ENCODE peak calls at places on chromosomes 6 and 20, in five cellular contexts. One of them, this sample, is unnamed.

GRCh38 chr6:14747881-14748520 is 497.9 kb upstream of the JARID2 start:
- DNase-seq in GM23338: no peak
- DNase-seq in heart right ventricle: no peak
- DNase-seq in CD8-positive, alpha-beta T cell: no peak
- DNase-seq in ascending aorta: no peak
- DNase-seq in this sample: no peak

GRCh38 chr6:159056432-159056831 is 11.6 kb upstream of the TAGAP start:
- DNase-seq in GM23338: no peak
- DNase-seq in heart right ventricle: no peak
- DNase-seq in CD8-positive, alpha-beta T cell: no peak
- DNase-seq in ascending aorta: no peak
- DNase-seq in this sample: no peak

GRCh38 chr20:18032977-18033892 is 24.5 kb downstream of the OVOL2 start:
- DNase-seq in GM23338: peak
- DNase-seq in heart right ventricle: no peak
- DNase-seq in CD8-positive, alpha-beta T cell: no peak
- DNase-seq in ascending aorta: no peak
- DNase-seq in this sample: no peak

GRCh38 chr6:46465294-46466165 is 25.7 kb downstream of the RCAN2 start:
- DNase-seq in GM23338: no peak
- DNase-seq in heart right ventricle: no peak
- DNase-seq in CD8-positive, alpha-beta T cell: no peak
- DNase-seq in ascending aorta: no peak
- DNase-seq in this sample: no peak

GRCh38 chr20:64105846-64106434 is 1.4 kb downstream of the NPBWR2 start:
- DNase-seq in GM23338: peak
- DNase-seq in heart right ventricle: no peak
- DNase-seq in CD8-positive, alpha-beta T cell: no peak
- DNase-seq in ascending aorta: peak
- DNase-seq in this sample: no peak

GRCh38 chr6:74656442-74656841 is 549.4 kb downstream of the COL12A1 start:
- DNase-seq in GM23338: no peak
- DNase-seq in heart right ventricle: no peak
- DNase-seq in CD8-positive, alpha-beta T cell: no peak
- DNase-seq in ascending aorta: no peak
- DNase-seq in this sample: no peak

GRCh38 chr6:119379809-119380208 is 30.2 kb upstream of the MAN1A1 start:
- DNase-seq in GM23338: no peak
- DNase-seq in heart right ventricle: no peak
- DNase-seq in CD8-positive, alpha-beta T cell: no peak
- DNase-seq in ascending aorta: no peak
- DNase-seq in this sample: no peak

GRCh38 chr6:65924411-65924810 is 217.4 kb upstream of the EYS start:
- DNase-seq in GM23338: no peak
- DNase-seq in heart right ventricle: no peak
- DNase-seq in CD8-positive, alpha-beta T cell: no peak
- DNase-seq in ascending aorta: no peak
- DNase-seq in this sample: no peak

GRCh38 chr6:33768644-33769120 is 20.2 kb downstream of the LEMD2 start:
- DNase-seq in GM23338: peak
- DNase-seq in heart right ventricle: peak
- DNase-seq in CD8-positive, alpha-beta T cell: peak
- DNase-seq in ascending aorta: peak
- DNase-seq in this sample: peak

GRCh38 chr20:63139856-63140255 is 76.1 kb downstream of the YTHDF1 start:
- DNase-seq in GM23338: no peak
- DNase-seq in heart right ventricle: peak
- DNase-seq in CD8-positive, alpha-beta T cell: no peak
- DNase-seq in ascending aorta: no peak
- DNase-seq in this sample: no peak

GRCh38 chr20:59785986-59786753 is 147.3 kb downstream of the SYCP2 start:
- DNase-seq in GM23338: no peak
- DNase-seq in heart right ventricle: no peak
- DNase-seq in CD8-positive, alpha-beta T cell: no peak
- DNase-seq in ascending aorta: no peak
- DNase-seq in this sample: no peak

GRCh38 chr6:30880563-30881252 is 3.6 kb upstream of the DDR1 start:
- DNase-seq in GM23338: peak
- DNase-seq in heart right ventricle: no peak
- DNase-seq in CD8-positive, alpha-beta T cell: no peak
- DNase-seq in ascending aorta: no peak
- DNase-seq in this sample: no peak

GRCh38 chr20:34907616-34908469 is 31.4 kb downstream of the ACSS2 start:
- DNase-seq in GM23338: no peak
- DNase-seq in heart right ventricle: peak
- DNase-seq in CD8-positive, alpha-beta T cell: no peak
- DNase-seq in ascending aorta: peak
- DNase-seq in this sample: peak

GRCh38 chr20:34544109-34544793 is 14.3 kb upstream of the MAP1LC3A start:
- DNase-seq in GM23338: peak
- DNase-seq in heart right ventricle: no peak
- DNase-seq in CD8-positive, alpha-beta T cell: peak
- DNase-seq in ascending aorta: no peak
- DNase-seq in this sample: no peak

GRCh38 chr6:82616386-82617028 is 252.9 kb downstream of the TPBG start:
- DNase-seq in GM23338: no peak
- DNase-seq in heart right ventricle: no peak
- DNase-seq in CD8-positive, alpha-beta T cell: no peak
- DNase-seq in ascending aorta: no peak
- DNase-seq in this sample: no peak

GRCh38 chr6:11785449-11785951 is 6.9 kb upstream of the ADTRP start:
- DNase-seq in GM23338: no peak
- DNase-seq in heart right ventricle: no peak
- DNase-seq in CD8-positive, alpha-beta T cell: no peak
- DNase-seq in ascending aorta: no peak
- DNase-seq in this sample: peak

GRCh38 chr6:32941412-32941784 is 570 bp upstream of the HLA-DMB start:
- DNase-seq in GM23338: no peak
- DNase-seq in heart right ventricle: no peak
- DNase-seq in CD8-positive, alpha-beta T cell: peak
- DNase-seq in ascending aorta: no peak
- DNase-seq in this sample: no peak

GRCh38 chr20:10674684-10675455 is 1.1 kb upstream of the JAG1 start:
- DNase-seq in GM23338: peak
- DNase-seq in heart right ventricle: peak
- DNase-seq in CD8-positive, alpha-beta T cell: peak
- DNase-seq in ascending aorta: peak
- DNase-seq in this sample: peak

GRCh38 chr6:157714153-157714490 is 108.9 kb upstream of the SNX9 start:
- DNase-seq in GM23338: no peak
- DNase-seq in heart right ventricle: no peak
- DNase-seq in CD8-positive, alpha-beta T cell: no peak
- DNase-seq in ascending aorta: peak
- DNase-seq in this sample: no peak

GRCh38 chr6:142570221-142570671 is 268.4 kb downstream of the ADGRG6 start:
- DNase-seq in GM23338: no peak
- DNase-seq in heart right ventricle: no peak
- DNase-seq in CD8-positive, alpha-beta T cell: no peak
- DNase-seq in ascending aorta: no peak
- DNase-seq in this sample: peak

GRCh38 chr6:75893058-75893775 is 144.2 kb downstream of the MYO6 start:
- DNase-seq in GM23338: peak
- DNase-seq in heart right ventricle: no peak
- DNase-seq in CD8-positive, alpha-beta T cell: no peak
- DNase-seq in ascending aorta: no peak
- DNase-seq in this sample: peak

GRCh38 chr20:34624628-34625027 is 52.3 kb downstream of the PIGU start:
- DNase-seq in GM23338: no peak
- DNase-seq in heart right ventricle: no peak
- DNase-seq in CD8-positive, alpha-beta T cell: no peak
- DNase-seq in ascending aorta: no peak
- DNase-seq in this sample: no peak

GRCh38 chr20:63979549-63980316 is at the start of gene SAMD10:
- DNase-seq in GM23338: peak
- DNase-seq in heart right ventricle: peak
- DNase-seq in CD8-positive, alpha-beta T cell: peak
- DNase-seq in ascending aorta: no peak
- DNase-seq in this sample: no peak

GRCh38 chr20:54650201-54650722 is 174.9 kb downstream of the DOK5 start:
- DNase-seq in GM23338: no peak
- DNase-seq in heart right ventricle: no peak
- DNase-seq in CD8-positive, alpha-beta T cell: no peak
- DNase-seq in ascending aorta: no peak
- DNase-seq in this sample: no peak

GRCh38 chr20:4889446-4889845 is 111.9 kb downstream of the SLC23A2 start:
- DNase-seq in GM23338: no peak
- DNase-seq in heart right ventricle: no peak
- DNase-seq in CD8-positive, alpha-beta T cell: no peak
- DNase-seq in ascending aorta: no peak
- DNase-seq in this sample: no peak

GRCh38 chr6:90106449-90106848 is 190.2 kb downstream of the BACH2 start:
- DNase-seq in GM23338: no peak
- DNase-seq in heart right ventricle: no peak
- DNase-seq in CD8-positive, alpha-beta T cell: no peak
- DNase-seq in ascending aorta: no peak
- DNase-seq in this sample: no peak

GRCh38 chr20:44471481-44471882 is 4.2 kb upstream of the TTPAL start:
- DNase-seq in GM23338: peak
- DNase-seq in heart right ventricle: no peak
- DNase-seq in CD8-positive, alpha-beta T cell: no peak
- DNase-seq in ascending aorta: no peak
- DNase-seq in this sample: peak

DNA sequence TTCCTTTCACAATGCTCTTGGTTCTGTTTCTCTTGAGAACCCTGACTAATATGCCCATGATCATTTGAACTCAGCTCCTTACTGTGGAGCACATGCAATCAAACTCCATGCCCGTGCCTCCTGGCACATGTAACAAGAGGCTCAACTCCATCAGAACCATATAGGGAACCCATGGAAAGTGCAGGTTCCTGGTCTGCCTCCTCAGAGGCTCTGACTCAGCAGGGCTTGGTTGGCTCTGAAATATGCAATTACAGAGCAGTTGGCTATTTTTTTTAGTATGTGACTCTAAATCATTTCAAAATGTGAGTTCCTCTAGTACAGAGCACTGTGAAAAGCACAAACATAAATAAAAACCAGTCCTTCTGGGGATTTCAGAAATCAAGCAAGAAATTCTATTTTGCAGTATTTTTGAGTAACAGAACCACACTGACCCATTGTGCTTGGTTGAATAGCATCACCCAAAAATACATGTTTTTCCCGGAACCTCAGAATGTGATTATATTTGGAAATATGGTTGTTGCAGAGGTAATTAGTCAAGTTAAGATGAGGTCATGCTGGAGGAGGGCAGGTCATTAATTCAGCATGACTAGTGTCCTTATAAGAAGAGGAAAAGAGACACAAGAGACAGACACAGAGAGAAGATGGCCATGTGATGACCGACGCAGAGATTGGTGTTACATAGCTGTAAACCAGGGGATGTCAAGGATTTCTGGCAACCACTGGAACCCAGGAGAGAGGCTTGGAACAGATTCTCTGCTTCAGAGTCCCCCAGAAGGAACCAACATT is 13.2 kb upstream of the MAP3K4 start:
- DNase-seq in GM23338: no peak
- DNase-seq in heart right ventricle: no peak
- DNase-seq in CD8-positive, alpha-beta T cell: no peak
- DNase-seq in ascending aorta: no peak
- DNase-seq in this sample: peak
- H3K27ac ChIP-seq in GM23338: no peak
- H3K27ac ChIP-seq in heart right ventricle: no peak
- H3K27ac ChIP-seq in CD8-positive, alpha-beta T cell: no peak
- H3K27ac ChIP-seq in ascending aorta: no peak
- H3K27ac ChIP-seq in this sample: no peak

GRCh38 chr6:99146716-99147115 is 199.0 kb upstream of the FBXL4 start:
- DNase-seq in GM23338: no peak
- DNase-seq in heart right ventricle: no peak
- DNase-seq in CD8-positive, alpha-beta T cell: no peak
- DNase-seq in ascending aorta: no peak
- DNase-seq in this sample: no peak

GRCh38 chr6:99148761-99149160 is 200.7 kb downstream of the FAXC start:
- DNase-seq in GM23338: no peak
- DNase-seq in heart right ventricle: no peak
- DNase-seq in CD8-positive, alpha-beta T cell: no peak
- DNase-seq in ascending aorta: no peak
- DNase-seq in this sample: no peak

GRCh38 chr6:99148111-99148510 is 200.4 kb upstream of the FBXL4 start:
- DNase-seq in GM23338: no peak
- DNase-seq in heart right ventricle: no peak
- DNase-seq in CD8-positive, alpha-beta T cell: no peak
- DNase-seq in ascending aorta: no peak
- DNase-seq in this sample: no peak

GRCh38 chr6:99151634-99152344 is 197.7 kb downstream of the FAXC start:
- DNase-seq in GM23338: peak
- DNase-seq in heart right ventricle: peak
- DNase-seq in CD8-positive, alpha-beta T cell: peak
- DNase-seq in ascending aorta: no peak
- DNase-seq in this sample: peak

DNA sequence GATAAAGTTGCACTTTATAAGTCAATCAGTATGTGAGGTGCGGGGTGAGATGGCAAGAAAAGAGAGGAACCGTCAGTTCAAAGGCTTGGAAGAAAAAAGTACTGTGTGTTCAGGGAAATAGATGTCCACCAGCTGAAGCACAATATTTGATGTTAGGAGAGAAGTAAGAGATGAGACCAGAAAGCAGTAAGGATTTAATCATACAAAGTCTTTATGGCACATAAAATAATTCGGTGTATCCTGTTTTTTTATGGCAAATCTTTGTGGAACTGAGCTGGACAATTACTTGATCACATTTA is 197.2 kb downstream of the FAXC start:
- DNase-seq in GM23338: no peak
- DNase-seq in heart right ventricle: no peak
- DNase-seq in CD8-positive, alpha-beta T cell: no peak
- DNase-seq in ascending aorta: no peak
- DNase-seq in this sample: no peak
- TF ChIP-seq CTCF in GM23338: no peak
- TF ChIP-seq CTCF in heart right ventricle: no peak
- TF ChIP-seq CTCF in CD8-positive, alpha-beta T cell: no peak
- TF ChIP-seq CTCF in ascending aorta: peak
- TF ChIP-seq CTCF in this sample: peak

DNA sequence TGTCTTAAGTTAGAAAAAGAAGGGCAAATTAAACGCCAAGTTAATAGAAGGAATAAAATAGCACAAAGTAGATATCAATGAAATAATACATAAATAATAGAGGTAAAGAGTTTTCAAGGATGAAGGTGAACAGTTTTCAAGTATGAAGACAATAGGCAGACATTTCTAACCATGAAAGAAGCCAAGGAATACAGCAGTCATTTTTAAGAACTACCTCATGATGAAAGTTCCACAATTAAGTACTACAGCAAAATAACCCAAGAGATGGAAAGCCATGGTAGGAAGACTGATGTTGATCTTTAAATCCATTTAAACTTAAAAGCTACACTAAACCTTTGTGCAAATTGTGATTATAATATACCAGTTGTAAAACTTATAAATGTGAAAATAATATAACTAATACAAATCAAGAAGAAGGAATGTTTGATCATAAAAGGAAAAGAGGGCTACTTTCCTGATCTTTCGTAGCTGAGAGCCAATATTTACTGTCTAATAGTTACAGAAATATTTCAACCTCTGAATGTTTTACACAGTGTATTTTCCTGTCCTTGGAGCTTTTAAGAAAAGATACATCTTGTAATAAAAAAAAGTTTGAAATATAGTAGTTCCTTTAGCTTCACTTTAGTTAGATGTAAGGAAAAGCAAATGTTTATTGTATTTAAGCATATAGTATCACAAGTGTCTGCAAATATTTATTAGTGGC is 143.1 kb downstream of the STXBP5 start:
- DNase-seq in GM23338: no peak
- DNase-seq in heart right ventricle: no peak
- DNase-seq in CD8-positive, alpha-beta T cell: no peak
- DNase-seq in ascending aorta: no peak
- DNase-seq in this sample: no peak
- H3K27ac ChIP-seq in GM23338: no peak
- H3K27ac ChIP-seq in heart right ventricle: no peak
- H3K27ac ChIP-seq in CD8-positive, alpha-beta T cell: no peak
- H3K27ac ChIP-seq in ascending aorta: no peak
- H3K27ac ChIP-seq in this sample: no peak

GRCh38 chr6:36608788-36609563 is 14.8 kb downstream of the SRSF3 start:
- DNase-seq in GM23338: no peak
- DNase-seq in heart right ventricle: no peak
- DNase-seq in CD8-positive, alpha-beta T cell: no peak
- DNase-seq in ascending aorta: peak
- DNase-seq in this sample: no peak
- TF ChIP-seq CTCF in GM23338: no peak
- TF ChIP-seq CTCF in heart right ventricle: no peak
- TF ChIP-seq CTCF in CD8-positive, alpha-beta T cell: no peak
- TF ChIP-seq CTCF in ascending aorta: no peak
- TF ChIP-seq CTCF in this sample: no peak

This sample was measured in RWPE1.